ENCODE peak calls at places on chromosomes 13 and 19, in four cellular contexts. M is adrenal gland, B is activated T-helper 1 cell treated with Interleukin-2 at 50 U/mL for 16 hours, R is EH. V is an unnamed sample.

GRCh38 chr13:101985321-101985720 is 416.5 kb downstream of the FGF14 start:
- DNase-seq in M (no peak), B (no peak), R (no peak), V (no peak)

GRCh38 chr13:100542546-100543156 is 45.9 kb downstream of the GGACT start:
- DNase-seq in M (no peak), B (no peak), R (peak; percentile 47), V (peak; percentile 51)

GRCh38 chr13:76829572-76830327 is 56.5 kb downstream of the KCTD12 start:
- DNase-seq in M (no peak), B (no peak), R (no peak), V (no peak)

GRCh38 chr13:73300718-73301425 is 242.1 kb downstream of the KLF5 start:
- DNase-seq in M (no peak), B (no peak), R (no peak), V (no peak)

GRCh38 chr19:5498817-5499535 is 43.8 kb downstream of the ZNRF4 start:
- DNase-seq in M (no peak), B (no peak), R (no peak), V (no peak)

GRCh38 chr19:39236527-39236926 is 8.3 kb downstream of the IFNL3 start:
- DNase-seq in M (no peak), B (peak; percentile 24), R (no peak), V (no peak)

GRCh38 chr13:93861818-93862217 is 617.7 kb downstream of the DCT start:
- DNase-seq in M (peak; percentile 25), B (no peak), R (peak; percentile 68), V (no peak)

GRCh38 chr13:93875527-93875926 is 604.0 kb downstream of the DCT start:
- DNase-seq in M (no peak), B (no peak), R (peak; percentile 18), V (no peak)

GRCh38 chr19:11064831-11065303 is 24.4 kb upstream of the LDLR start:
- DNase-seq in M (peak; percentile 89), B (no peak), R (no peak), V (peak; percentile 21)

GRCh38 chr19:5987077-5987818 is 9.3 kb upstream of the RANBP3 start:
- DNase-seq in M (peak; percentile 85), B (peak; percentile 56), R (peak; percentile 77), V (peak; percentile 78)

GRCh38 chr19:34960103-34960805 is 3.8 kb downstream of the ZNF792 start:
- DNase-seq in M (no peak), B (no peak), R (peak; percentile 75), V (no peak)

GRCh38 chr19:51440846-51441409 is 17.3 kb downstream of the SIGLEC8 start:
- DNase-seq in M (no peak), B (no peak), R (no peak), V (no peak)

GRCh38 chr13:79409828-79410227 is 3.8 kb upstream of the RBM26 start:
- DNase-seq in M (no peak), B (no peak), R (no peak), V (no peak)

GRCh38 chr13:50691682-50692263 is 151.7 kb downstream of the DLEU7 start:
- DNase-seq in M (no peak), B (no peak), R (peak; percentile 55), V (no peak)

GRCh38 chr13:45447050-45447661 is 17.6 kb upstream of the COG3 start:
- DNase-seq in M (peak; percentile 53), B (no peak), R (no peak), V (no peak)

V was measured in B cell.